ENCODE peak calls at places on chromosome 4, in six cellular contexts. W, Y, Q, L, C and E are unnamed samples.

GRCh38 chr4:143355540-143356217 is 19.0 kb downstream of the GAB1 start:
- DNase-seq in C (no peak), Q (no peak), Y (no peak), L (no peak), W (no peak), E (no peak)

GRCh38 chr4:162347492-162348213 is 183.9 kb upstream of the FSTL5 start:
- DNase-seq in W (no peak), L (no peak), Y (peak), C (no peak), Q (no peak), E (peak)

GRCh38 chr4:168656055-168656660 is 159.3 kb downstream of the PALLD start:
- DNase-seq in Y (no peak), Q (peak), L (no peak), C (no peak), W (no peak), E (no peak)

GRCh38 chr4:147056951-147057630 is 111.4 kb upstream of the TTC29 start:
- DNase-seq in Q (no peak), L (no peak), C (no peak), Y (no peak), W (no peak), E (no peak)

GRCh38 chr4:92198711-92199110 is 105.1 kb upstream of the GRID2 start:
- DNase-seq in Q (no peak), C (no peak), L (no peak), W (no peak), Y (no peak), E (no peak)

GRCh38 chr4:92305148-92305877 is 1.5 kb downstream of the GRID2 start:
- DNase-seq in C (no peak), Y (peak), L (peak), Q (no peak), W (no peak), E (peak)

GRCh38 chr4:139969635-139970266 is 184.2 kb downstream of the MAML3 start:
- DNase-seq in Y (no peak), Q (no peak), L (peak), W (no peak), C (no peak), E (no peak)

GRCh38 chr4:15755321-15755750 is 22.8 kb upstream of the CD38 start:
- DNase-seq in Y (no peak), Q (no peak), W (no peak), L (no peak), C (no peak), E (no peak)

GRCh38 chr4:48939785-48940184 is 33.2 kb upstream of the OCIAD2 start:
- DNase-seq in C (no peak), Y (no peak), L (no peak), Q (peak), W (no peak), E (no peak)

GRCh38 chr4:182577411-182577810 is 334.2 kb downstream of the TENM3 start:
- DNase-seq in Q (no peak), C (no peak), Y (no peak), W (no peak), L (no peak), E (no peak)

GRCh38 chr4:81470456-81471327 is 1.0 kb downstream of the RASGEF1B start:
- DNase-seq in W (no peak), Y (no peak), L (peak), Q (no peak), C (peak), E (peak)

GRCh38 chr4:157701695-157701994 is 471.2 kb downstream of the GASK1B start:
- DNase-seq in C (no peak), W (no peak), Q (no peak), Y (no peak), L (no peak), E (no peak)
- TF ChIP-seq CTCF in C (no peak), W (no peak), Q (no peak), Y (no peak), L (no peak), E (no peak)

GRCh38 chr4:129092636-129093172 is 635 bp downstream of the SCLT1 start:
- DNase-seq in Q (no peak), W (no peak), L (no peak), Y (no peak), C (no peak), E (no peak)
- TF ChIP-seq CTCF in Q (no peak), W (no peak), L (no peak), Y (no peak), C (no peak), E (no peak)

DNA sequence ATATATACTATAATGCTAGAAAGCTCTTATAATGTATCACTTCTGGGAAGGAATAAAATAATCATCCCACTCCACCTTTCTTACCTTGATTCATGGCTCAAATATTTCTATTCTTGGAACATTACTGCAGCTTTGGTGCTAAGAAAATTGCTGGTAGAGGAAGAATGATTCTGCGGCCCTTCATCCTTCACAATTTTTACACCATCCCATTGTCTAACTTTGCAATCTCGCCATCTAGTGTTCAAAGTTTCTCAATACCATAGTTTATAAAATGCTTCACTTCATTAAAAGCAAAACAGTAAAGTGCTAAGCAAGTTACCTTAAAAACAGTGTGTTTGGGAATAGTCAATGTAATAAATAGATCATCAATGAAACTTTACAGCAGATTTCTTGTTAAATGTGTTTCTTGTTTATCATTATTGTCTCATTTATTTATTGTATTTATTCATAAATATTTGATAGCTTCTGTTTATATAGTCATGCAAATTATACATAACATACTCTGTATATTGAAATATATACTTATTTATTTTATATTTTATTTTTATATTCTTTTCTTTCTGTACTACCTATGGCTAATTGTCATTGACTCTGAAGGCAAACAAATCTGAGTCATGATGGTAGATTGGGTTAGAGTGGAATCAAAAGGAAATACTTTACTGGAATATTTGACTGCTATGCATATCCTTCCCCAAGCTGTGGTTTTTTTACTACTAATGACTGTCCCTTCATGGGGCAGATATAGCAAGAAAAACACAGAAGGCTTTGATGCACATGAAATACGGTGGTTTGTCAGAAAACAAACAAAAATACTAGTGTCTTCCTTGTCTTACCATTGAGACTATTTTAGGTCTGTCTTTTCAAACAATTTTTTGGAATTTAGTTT is 390.7 kb downstream of the MAPK10 start:
- DNase-seq in Y (no peak), C (no peak), W (no peak), Q (no peak), L (no peak), E (no peak)
- TF ChIP-seq CTCF in Y (peak), C (peak), W (peak), Q (peak), L (no peak), E (peak)

GRCh38 chr4:37826282-37827029 is at the start of gene PGM2:
- DNase-seq in L (peak), Q (no peak), W (peak), Y (peak), C (peak), E (peak)
- TF ChIP-seq CTCF in L (no peak), Q (peak), W (no peak), Y (no peak), C (no peak), E (no peak)

GRCh38 chr4:76657443-76657842 is 222.4 kb downstream of the SHROOM3 start:
- DNase-seq in Y (no peak), W (no peak), C (no peak), Q (no peak), L (no peak), E (no peak)
- TF ChIP-seq CTCF in Y (no peak), W (no peak), C (no peak), Q (peak), L (no peak), E (no peak)